ENCODE peak calls at places on chromosome 21, in four cellular contexts. U is CD8-positive, alpha-beta T cell; W is choroid plexus epithelial cell; V is GM10248. F is an unnamed sample.

GRCh38 chr21:36551731-36552457 is 72.0 kb upstream of the CLDN14 start:
- DNase-seq in U (no peak), W (peak; percentile 16), V (no peak), F (peak; percentile 6)

GRCh38 chr21:43922949-43923348 is 57.9 kb downstream of the AGPAT3 start:
- DNase-seq in U (no peak), W (no peak), V (no peak), F (no peak)

GRCh38 chr21:45226540-45227326 is 61.0 kb downstream of the POFUT2 start:
- DNase-seq in U (no peak), W (no peak), V (no peak), F (peak; percentile 3)

GRCh38 chr21:41952568-41953248 is 1.1 kb downstream of the C2CD2 start:
- DNase-seq in U (no peak), W (no peak), V (no peak), F (no peak)

GRCh38 chr21:30268608-30269197 is 14.0 kb downstream of the KRTAP24-1 start:
- DNase-seq in U (no peak), W (peak; percentile 5), V (no peak), F (peak; percentile 8)

GRCh38 chr21:43209575-43210453 is 41.0 kb downstream of the CRYAA start:
- DNase-seq in U (no peak), W (peak; percentile 76), V (no peak), F (peak; percentile 17)

GRCh38 chr21:35106246-35106835 is 57.2 kb upstream of the RUNX1 start:
- DNase-seq in U (no peak), W (no peak), V (no peak), F (no peak)

GRCh38 chr21:37710555-37711293 is 205.5 kb downstream of the KCNJ6 start:
- DNase-seq in U (no peak), W (peak; percentile 29), V (no peak), F (no peak)

GRCh38 chr21:42125571-42126544 is 54.7 kb downstream of the UMODL1 start:
- DNase-seq in U (no peak), W (peak; percentile 56), V (no peak), F (peak; percentile 35)

GRCh38 chr21:26659181-26659580 is 86.1 kb upstream of the CYYR1 start:
- DNase-seq in U (no peak), W (peak; percentile 1), V (no peak), F (peak; percentile 81)

GRCh38 chr21:31586118-31586517 is 73.4 kb upstream of the SOD1 start:
- DNase-seq in U (no peak), W (no peak), V (no peak), F (no peak)

GRCh38 chr21:42003051-42003461 is 7.1 kb downstream of the ZBTB21 start:
- DNase-seq in U (no peak), W (no peak), V (no peak), F (peak; percentile 32)

GRCh38 chr21:43196789-43197188 is 28.0 kb downstream of the CRYAA start:
- DNase-seq in U (no peak), W (peak; percentile 39), V (no peak), F (peak; percentile 78)

GRCh38 chr21:42254631-42255030 is 35.7 kb downstream of the ABCG1 start:
- DNase-seq in U (no peak), W (no peak), V (no peak), F (no peak)

GRCh38 chr21:41358193-41359166 is 3.3 kb upstream of the MX2 start:
- DNase-seq in U (no peak), W (no peak), V (no peak), F (no peak)

GRCh38 chr21:46227811-46228344 is 696 bp downstream of the LSS start:
- DNase-seq in U (no peak), W (no peak), V (no peak), F (peak; percentile 4)

GRCh38 chr21:46229923-46230260 is 1.3 kb upstream of the LSS start:
- DNase-seq in U (no peak), W (no peak), V (no peak), F (no peak)

GRCh38 chr21:46228345-46229051 is at the start of gene LSS:
- DNase-seq in U (peak; percentile 96), W (peak; percentile 100), V (peak; percentile 98), F (peak; percentile 87)

GRCh38 chr21:46226920-46227599 is 1.5 kb downstream of the LSS start:
- DNase-seq in U (no peak), W (peak; percentile 88), V (peak; percentile 50), F (peak; percentile 71)

DNA sequence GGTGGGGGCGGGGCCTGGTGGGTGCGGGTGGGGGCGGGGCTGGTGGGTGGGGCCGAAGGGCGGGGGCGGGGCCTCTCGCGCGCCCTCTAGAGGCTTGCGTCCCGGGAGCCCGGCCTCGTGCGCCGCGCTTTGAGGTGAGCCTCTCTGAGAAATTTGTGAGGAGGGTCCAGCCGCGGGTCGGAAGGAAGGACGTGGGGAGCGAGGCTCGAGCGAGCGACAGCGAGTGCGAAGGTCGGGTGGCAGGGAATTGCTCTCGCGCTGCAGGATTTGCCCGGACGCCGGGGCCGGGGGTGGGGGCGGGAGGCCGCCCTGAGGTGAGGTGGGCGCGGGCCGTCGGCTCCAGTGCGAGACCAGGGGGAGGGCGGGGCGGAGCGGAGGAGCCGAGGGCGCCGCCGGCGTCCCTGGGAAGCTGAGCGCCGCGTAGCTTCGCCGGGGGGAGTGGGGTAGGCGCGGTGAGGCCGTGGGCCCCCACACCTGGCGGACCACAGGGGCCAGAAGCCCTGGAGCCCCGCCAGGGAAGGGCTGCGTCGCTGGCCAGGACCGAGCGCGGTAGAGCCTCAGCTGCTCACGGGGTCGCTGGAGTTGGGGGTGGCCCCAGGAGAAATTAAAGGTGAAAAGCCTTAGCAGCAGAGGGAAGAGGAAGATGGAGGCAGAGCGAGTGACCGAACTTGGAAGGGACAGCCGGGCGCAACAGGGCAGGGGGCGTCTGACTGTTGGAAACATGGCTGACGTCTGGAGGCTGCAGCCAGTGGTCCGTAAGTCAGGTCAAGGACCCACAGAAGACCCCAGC is 754 bp upstream of the LSS start:
- DNase-seq in U (no peak), W (no peak), V (no peak), F (no peak)
- TF ChIP-seq CTCF in U (peak; percentile 59), W (peak; percentile 60), V (peak; percentile 61), F (peak; percentile 58)

DNA sequence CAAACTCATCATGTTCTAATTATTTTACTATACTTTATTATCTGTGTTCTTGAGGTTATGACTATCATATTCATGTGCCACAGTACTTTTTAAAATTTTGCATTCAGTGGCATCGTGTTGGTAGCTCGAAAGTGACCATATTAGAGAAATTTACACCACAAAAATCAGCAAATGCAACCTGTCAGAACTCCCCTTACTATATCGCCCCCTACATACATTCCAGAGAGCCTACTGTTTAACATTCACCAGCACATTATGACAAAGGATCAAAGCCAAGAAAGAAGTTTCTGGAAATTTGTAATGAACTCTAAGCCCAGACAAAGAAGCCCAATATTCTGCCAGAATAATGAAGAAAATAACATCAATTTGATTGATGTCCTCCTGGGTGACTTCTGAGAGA is 909.3 kb downstream of the LTN1 start:
- DNase-seq in U (no peak), W (no peak), V (no peak), F (no peak)
- TF ChIP-seq CTCF in U (no peak), W (no peak), V (no peak), F (no peak)

DNA sequence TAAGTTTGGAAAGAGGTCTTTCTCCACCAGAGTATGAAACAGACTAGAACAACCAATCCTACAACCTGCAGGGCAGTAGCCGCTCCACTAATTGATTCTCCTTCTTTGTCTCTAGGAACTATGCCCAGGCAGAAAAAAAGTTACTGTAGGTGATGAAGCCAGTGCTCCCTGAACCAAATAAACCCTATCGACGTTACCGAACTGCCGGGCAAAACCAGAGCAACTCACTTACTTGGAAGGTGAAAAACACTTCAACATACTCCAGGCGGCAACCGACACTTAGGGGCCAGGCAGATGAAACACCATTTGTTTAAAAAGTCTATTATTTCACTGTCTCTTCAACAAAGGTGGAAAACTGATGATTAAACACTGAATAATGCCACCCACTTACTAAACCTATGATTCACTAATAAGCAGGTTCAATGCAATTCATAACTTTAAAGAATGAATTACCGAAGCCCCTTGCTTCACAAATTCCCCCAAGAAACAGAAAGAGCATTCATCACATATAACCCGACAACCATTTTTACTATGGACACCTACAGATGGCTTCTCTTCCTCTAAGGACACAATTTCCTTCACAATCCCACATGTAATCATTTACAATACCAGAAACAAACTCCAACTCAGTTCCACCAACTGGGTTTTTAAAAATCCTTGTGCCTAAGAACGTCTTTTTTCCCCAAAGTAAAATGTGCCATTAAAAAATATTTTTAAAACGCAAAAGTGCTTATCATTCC is 1.5 kb downstream of the NRIP1 start:
- DNase-seq in U (no peak), W (peak; percentile 48), V (no peak), F (peak; percentile 84)
- TF ChIP-seq CTCF in U (no peak), W (peak; percentile 15), V (no peak), F (no peak)

DNA sequence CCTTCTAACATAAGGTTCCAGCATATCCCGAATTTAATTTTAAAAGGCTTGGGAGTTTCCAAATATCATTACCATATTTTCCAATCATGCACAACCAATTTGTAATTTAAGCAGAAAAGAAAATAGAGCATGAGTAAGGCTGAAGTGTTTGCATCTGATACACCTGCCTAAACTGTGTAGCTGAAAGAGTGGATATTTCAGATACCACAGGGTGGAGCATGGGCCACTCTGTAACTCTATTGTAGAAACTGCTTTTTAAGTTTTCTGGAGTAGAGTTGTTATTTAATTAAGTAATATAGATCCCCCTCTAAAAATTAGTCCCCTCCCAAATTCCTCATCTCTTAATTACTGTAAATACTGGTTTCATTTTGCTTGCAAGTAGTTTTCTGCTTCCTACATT is 199.8 kb downstream of the USP25 start:
- DNase-seq in U (no peak), W (no peak), V (no peak), F (no peak)
- TF ChIP-seq CTCF in U (no peak), W (no peak), V (no peak), F (no peak)

GRCh38 chr21:33201945-33202344 is 27.8 kb upstream of the IFNAR2 start:
- DNase-seq in U (no peak), W (no peak), V (no peak), F (no peak)
- TF ChIP-seq CTCF in U (no peak), W (no peak), V (no peak), F (no peak)

DNA sequence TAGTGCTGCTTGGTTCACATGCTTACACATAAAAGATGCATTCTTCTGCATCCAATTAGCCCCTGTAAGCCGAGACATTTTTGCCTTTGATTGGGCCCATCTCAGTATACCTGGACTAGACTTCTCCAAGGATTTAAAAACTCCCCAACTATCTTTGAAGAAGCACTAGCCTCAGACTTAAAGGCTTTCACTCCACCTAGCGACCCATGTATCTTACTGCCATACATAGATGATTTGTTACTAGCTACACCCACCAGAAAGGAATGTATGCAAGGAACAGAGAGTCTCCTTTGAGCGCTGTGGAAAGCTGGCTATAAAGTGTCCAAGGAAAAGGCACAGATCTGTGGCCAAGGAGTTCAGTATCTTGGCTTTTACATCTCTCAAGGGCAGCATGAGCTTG is 91.7 kb downstream of the LIPI start:
- DNase-seq in U (no peak), W (no peak), V (no peak), F (no peak)
- TF ChIP-seq CTCF in U (no peak), W (no peak), V (no peak), F (no peak)

GRCh38 chr21:39022901-39023693 is 160.2 kb downstream of the PSMG1 start:
- DNase-seq in U (no peak), W (peak; percentile 86), V (no peak), F (no peak)
- TF ChIP-seq CTCF in U (no peak), W (peak; percentile 53), V (no peak), F (no peak)

DNA sequence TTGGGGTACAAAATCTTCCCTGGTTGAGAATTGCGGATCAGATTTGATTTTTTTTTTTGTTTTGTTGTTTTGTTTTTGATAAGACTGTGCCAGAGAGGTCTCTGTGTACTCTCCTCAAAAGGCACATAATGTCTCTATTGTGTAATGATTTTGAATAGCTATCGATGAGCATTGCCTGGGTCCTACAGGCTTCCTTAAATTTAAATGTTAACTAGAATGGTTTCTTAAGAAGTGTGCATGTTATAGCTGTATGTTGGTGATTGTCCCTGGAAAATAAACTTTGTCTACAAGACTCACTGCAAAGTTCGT is 121.2 kb downstream of the ITSN1 start:
- DNase-seq in U (no peak), W (no peak), V (no peak), F (no peak)
- TF ChIP-seq CTCF in U (no peak), W (no peak), V (no peak), F (no peak)